ENCODE peak calls at places on chromosome 6, in four cellular contexts. D is heart left ventricle, J is lower lobe of right lung, S is mucosa of descending colon. P is an unnamed sample. For H3K36me3, the result is how much of the 10 kb centered on the place peaks cover.

GRCh38 chr6:78231002-78231401 is 578.2 kb downstream of the MEI4 start:
- DNase-seq in J (no peak), D (no peak), S (no peak), P (no peak)

GRCh38 chr6:128358111-128358780 is 162.2 kb downstream of the PTPRK start:
- DNase-seq in S (no peak), D (no peak), J (no peak), P (no peak)

GRCh38 chr6:170026272-170027110 is 264.4 kb downstream of the DLL1 start:
- DNase-seq in J (peak), D (no peak), S (peak), P (peak)

GRCh38 chr6:71457883-71458282 is 169.3 kb downstream of the OGFRL1 start:
- DNase-seq in D (no peak), S (no peak), J (no peak), P (no peak)

GRCh38 chr6:168506460-168506859 is 65.5 kb downstream of the SMOC2 start:
- DNase-seq in D (no peak), J (no peak), S (no peak), P (no peak)

GRCh38 chr6:8857160-8857559 is 421.8 kb upstream of the SLC35B3 start:
- DNase-seq in D (no peak), S (no peak), J (no peak), P (no peak)

GRCh38 chr6:76852776-76853175 is 610.5 kb downstream of the HTR1B start:
- DNase-seq in J (no peak), S (no peak), D (no peak), P (no peak)

GRCh38 chr6:48486876-48487275 is 375.9 kb upstream of the PTCHD4 start:
- DNase-seq in D (no peak), J (no peak), S (no peak), P (no peak)

GRCh38 chr6:132084811-132085509 is 133.8 kb upstream of the CCN2 start:
- DNase-seq in D (no peak), J (no peak), S (no peak), P (no peak)

GRCh38 chr6:47066418-47066817 is 24.3 kb upstream of the ADGRF1 start:
- DNase-seq in J (no peak), S (no peak), D (no peak), P (no peak)

GRCh38 chr6:33313709-33314514 is at the start of gene TAPBP:
- DNase-seq in J (peak), D (peak), S (peak), P (peak)

GRCh38 chr6:52551483-52552277 is 25.2 kb downstream of the TRAM2 start:
- DNase-seq in S (peak), J (peak), D (peak), P (peak)

GRCh38 chr6:118630067-118630466 is 21.3 kb downstream of the CEP85L start:
- DNase-seq in J (no peak), D (no peak), S (no peak), P (no peak)

GRCh38 chr6:3200682-3201081 is 26.8 kb downstream of the TUBB2B start:
- DNase-seq in S (no peak), J (no peak), D (no peak), P (no peak)

GRCh38 chr6:108952776-108953486 is 104.7 kb downstream of the ARMC2 start:
- DNase-seq in S (no peak), J (no peak), D (no peak), P (no peak)

GRCh38 chr6:25714765-25715164 is 39.8 kb upstream of the SLC17A4 start:
- DNase-seq in S (no peak), D (no peak), J (no peak), P (no peak)

GRCh38 chr6:91565207-91565606 is 978.3 kb upstream of the MAP3K7 start:
- DNase-seq in J (no peak), S (no peak), D (no peak), P (no peak)

GRCh38 chr6:80489911-80490635 is 383.6 kb downstream of the BCKDHB start:
- DNase-seq in J (no peak), D (no peak), S (no peak), P (no peak)

GRCh38 chr6:169240591-169241390 is 12.9 kb downstream of the THBS2 start:
- DNase-seq in J (no peak), S (no peak), D (no peak), P (no peak)

DNA sequence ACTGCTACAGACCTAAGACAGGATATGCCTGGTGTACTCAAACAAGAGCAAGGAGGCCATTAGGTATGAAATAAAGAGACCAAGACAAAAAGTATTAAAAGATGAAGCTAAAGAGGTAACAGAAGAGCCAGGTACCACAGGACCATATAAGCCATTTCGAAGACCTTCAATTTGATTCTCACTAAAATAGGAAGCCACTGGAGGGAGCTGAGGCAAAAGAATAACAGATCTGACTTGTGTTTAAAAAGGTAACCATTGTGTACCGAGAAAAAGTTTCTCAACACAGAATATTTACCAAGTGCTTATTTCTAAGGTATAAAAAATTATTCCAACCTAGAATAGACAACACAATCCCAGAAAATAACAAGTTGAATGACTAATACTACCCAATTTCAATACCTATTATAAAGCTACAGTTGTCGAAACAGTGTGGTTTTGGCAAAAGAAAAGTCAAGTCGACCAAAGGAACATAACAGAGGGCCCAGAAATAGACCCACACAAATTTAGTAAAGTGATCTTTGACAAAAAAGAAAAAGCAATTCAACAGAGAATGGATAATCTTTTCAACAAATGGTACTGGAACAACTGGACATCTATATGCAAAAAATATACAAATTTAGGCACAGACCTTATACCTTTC is 125.3 kb upstream of the DST start:
- DNase-seq in D (no peak), S (no peak), J (no peak), P (no peak)
- TF ChIP-seq CTCF in D (no peak), S (no peak), J (no peak), P (no peak)

DNA sequence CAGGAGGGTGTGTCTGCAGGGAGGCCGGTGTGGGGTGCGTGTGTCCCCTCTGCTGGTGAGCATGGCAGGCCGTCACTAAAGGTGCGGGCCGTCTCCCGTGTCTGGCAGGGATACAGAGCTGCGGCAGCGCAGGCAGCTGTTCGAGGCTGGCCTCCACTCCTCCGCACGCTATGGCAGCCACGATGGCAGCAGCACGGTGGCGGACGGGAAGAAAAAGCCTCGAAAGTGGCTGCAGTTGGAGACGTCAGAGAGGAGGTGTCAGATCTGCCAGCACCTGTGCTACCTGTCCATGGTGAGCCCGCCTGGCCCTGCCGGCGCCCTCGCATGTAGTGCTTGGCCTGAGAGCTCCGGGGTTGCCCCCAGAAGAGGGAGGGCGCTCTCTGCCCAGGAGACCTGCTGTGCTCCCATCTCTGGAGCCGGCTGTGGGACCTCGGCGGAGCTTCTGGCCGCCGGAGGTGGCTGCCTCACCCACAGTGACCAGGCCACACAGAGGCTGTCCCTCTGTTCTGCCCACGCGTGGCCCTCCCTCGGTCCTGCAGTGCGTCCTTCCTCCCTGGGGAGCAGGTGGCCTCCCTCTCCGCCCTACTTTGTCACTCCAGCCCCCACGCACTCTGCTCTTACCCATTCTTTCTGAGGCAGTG is 149.6 kb downstream of the DTNBP1 start:
- DNase-seq in S (no peak), J (no peak), D (no peak), P (no peak)
- H3K36me3 ChIP-seq in S (under half), J (half or more), D (half or more), P (half or more)

DNA sequence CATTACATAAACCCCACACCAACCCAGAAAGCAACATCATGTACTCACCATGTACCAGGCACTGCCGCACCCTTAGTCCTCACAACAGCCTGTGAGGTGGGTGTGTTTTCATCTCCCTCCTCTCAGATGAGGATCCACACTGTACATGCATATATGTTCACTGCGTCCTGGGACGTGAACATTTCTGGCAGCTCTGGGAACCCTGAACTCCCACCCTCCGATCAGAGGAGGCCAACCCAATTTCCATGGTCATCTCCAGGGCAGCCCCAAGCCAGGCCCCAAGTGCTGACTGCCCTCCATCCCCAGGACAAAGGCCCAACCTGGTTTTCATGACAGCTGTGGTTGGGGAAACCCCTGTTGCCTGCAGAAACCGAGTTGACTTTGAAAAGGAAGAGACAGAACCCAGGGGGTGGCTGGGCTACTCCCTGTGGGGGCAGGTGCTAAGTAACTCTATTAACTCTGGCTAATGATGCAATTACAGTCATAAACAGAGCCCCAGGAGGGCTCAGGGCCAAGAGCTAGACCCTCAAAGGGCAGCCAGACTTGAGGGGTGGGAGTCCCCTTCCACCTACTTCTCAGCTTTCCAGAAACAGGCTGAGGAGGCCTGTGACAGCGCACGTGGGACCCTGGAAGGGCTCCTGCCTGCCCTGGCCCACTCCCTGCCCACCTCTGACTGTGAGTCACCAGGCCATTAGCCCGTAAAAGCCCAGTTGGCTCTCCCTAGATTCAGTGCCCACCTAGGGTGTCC is 2.6 kb downstream of the TFEB start:
- DNase-seq in D (no peak), J (peak), S (peak), P (peak)
- H3K4me3 ChIP-seq in D (no peak), J (peak), S (no peak), P (peak)

GRCh38 chr6:160261120-160261450 is 2.5 kb upstream of the SLC22A2 start:
- DNase-seq in D (no peak), J (no peak), S (no peak), P (no peak)

GRCh38 chr6:160264213-160264612 is 5.6 kb upstream of the SLC22A2 start:
- DNase-seq in D (no peak), J (no peak), S (no peak), P (no peak)

GRCh38 chr6:160260283-160261119 is 1.9 kb upstream of the SLC22A2 start:
- DNase-seq in J (no peak), D (no peak), S (no peak), P (no peak)

GRCh38 chr6:160263214-160263939 is 4.8 kb upstream of the SLC22A2 start:
- DNase-seq in S (no peak), J (no peak), D (no peak), P (no peak)

DNA sequence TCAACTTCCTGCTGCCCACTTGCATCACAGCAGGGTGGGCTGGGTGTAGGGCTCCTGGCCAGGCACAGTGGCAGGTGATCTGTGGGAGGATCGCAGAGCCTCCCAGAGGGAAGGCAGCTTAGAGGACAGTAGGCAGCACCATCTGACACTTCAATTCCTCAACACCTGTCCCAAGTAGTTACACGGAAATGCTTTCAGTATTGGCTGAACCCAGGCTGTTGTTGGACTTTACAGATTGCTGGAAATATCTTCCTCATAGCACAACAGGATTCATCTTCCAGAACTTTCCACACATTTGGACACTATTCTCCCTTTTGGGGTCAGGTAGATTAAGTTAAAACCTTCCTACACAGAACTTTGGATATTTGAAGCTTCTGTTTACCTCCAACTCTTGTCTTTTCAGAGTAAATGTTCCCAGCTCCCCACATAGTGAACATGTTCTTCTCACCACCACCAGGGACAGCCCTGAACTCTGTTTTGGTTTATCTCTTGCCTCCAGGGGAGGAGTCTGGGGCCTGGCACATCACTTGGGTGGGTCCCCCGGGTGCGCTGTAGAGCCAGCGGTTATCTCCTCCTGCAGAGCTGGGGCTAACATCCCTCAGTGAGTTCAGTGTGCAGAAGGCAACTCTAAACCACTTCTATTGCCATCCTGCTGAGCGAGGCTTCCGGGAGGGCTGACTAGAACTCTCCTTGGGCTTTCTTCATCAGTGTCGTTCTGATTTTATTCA is 3.5 kb upstream of the SLC22A2 start:
- DNase-seq in J (no peak), D (no peak), S (no peak), P (peak)
- TF ChIP-seq CTCF in J (no peak), D (no peak), S (no peak), P (no peak)

DNA sequence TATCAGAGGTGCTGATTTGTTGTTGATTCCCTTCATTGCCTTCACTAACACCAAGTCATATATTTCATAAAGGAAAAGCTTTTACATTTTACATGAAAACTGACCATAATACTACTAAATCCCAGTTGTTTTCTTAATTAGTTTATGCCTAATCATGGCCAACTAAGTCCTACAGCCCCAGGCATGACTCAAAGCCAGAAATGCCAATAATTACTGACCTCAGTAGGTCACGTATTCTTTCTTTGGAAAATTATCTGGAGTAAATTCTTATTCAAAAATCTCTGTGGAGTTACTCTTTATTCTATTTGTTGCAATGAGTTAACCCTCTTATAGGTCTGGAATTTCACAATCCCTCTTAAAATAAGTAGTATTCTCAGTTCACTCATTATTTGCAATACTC is 13.5 kb upstream of the MYB start:
- DNase-seq in S (no peak), J (no peak), D (no peak), P (no peak)
- H3K36me3 ChIP-seq in S (under half), J (under half), D (under half), P (under half)

GRCh38 chr6:136782021-136782770 is 10.1 kb downstream of the MAP3K5 start:
- DNase-seq in J (no peak), S (no peak), D (no peak), P (no peak)

GRCh38 chr6:136784910-136785746 is 7.1 kb downstream of the MAP3K5 start:
- DNase-seq in D (peak), S (peak), J (peak), P (no peak)

GRCh38 chr6:136783495-136784270 is 8.6 kb downstream of the MAP3K5 start:
- DNase-seq in D (peak), S (peak), J (peak), P (no peak)

GRCh38 chr6:136783021-136783420 is 9.3 kb downstream of the MAP3K5 start:
- DNase-seq in J (no peak), D (no peak), S (no peak), P (no peak)

DNA sequence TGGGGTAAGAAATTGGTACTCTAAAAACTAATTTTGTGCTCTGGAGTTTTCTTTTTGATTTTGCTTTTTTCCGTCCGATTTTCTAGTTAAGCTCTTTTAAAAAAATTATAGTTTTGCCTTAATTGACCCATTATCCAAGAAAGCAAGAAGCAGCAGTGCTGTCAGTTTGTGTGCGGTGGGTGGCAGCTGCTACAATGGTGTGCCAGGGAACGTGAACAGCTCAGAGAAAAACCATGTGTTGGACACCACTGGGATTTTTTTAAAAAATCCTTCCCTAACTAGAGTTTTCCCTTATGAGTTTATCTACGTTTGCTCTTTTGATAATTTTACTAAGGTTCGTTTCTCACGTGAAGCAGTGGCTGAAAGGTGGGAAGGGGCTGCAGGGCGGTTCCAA is 8.0 kb downstream of the MAP3K5 start:
- DNase-seq in J (no peak), S (no peak), D (no peak), P (no peak)
- H3K4me3 ChIP-seq in J (peak), S (no peak), D (no peak), P (no peak)

GRCh38 chr6:7114744-7115451 is 7.1 kb downstream of the RREB1 start:
- DNase-seq in D (no peak), J (no peak), S (no peak), P (no peak)
- TF ChIP-seq CTCF in D (no peak), J (no peak), S (no peak), P (no peak)

GRCh38 chr6:87539554-87539953 is 50.2 kb downstream of the RARS2 start:
- DNase-seq in J (no peak), D (no peak), S (no peak), P (no peak)

GRCh38 chr6:87541726-87542125 is 48.1 kb downstream of the RARS2 start:
- DNase-seq in S (no peak), D (no peak), J (no peak), P (no peak)

GRCh38 chr6:87541041-87541440 is 48.7 kb downstream of the RARS2 start:
- DNase-seq in D (no peak), J (no peak), S (no peak), P (no peak)

GRCh38 chr6:87540541-87540940 is 49.2 kb downstream of the RARS2 start:
- DNase-seq in D (peak), S (no peak), J (no peak), P (no peak)

DNA sequence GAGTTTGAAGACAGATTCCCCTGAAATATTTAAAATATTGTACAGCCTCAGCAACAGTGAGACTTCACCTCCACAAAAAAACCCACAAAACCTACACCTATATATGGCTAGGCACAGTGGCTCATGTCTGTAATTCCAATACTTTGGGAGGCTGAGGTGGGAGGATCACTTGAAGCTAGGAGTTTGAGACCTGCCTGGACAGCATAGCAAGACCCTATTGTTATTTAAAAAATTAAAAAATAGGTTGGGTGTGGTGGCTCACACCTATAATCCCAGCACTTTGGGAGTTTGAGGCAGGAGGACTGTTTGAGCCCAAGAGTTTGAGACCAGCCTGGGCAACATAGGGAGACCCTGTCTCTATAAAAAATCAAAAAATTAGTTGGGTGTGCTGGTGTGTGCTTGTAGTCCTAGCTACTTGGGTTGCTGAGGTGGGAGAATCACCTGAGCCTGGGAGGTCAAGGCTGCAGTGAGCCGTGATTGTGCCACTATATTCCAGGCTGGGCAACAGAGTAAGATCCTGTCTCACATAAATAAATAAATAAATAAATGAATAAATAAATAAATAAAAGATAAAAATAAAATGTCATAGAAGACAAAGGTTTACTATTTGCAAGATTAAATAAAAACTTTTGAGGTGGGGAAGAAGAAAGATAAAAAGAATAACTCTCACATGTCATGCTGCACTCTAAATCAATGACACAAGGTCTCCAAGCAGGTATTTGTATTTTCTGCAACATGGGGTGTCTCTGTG is 51.1 kb downstream of the RARS2 start:
- DNase-seq in S (no peak), D (no peak), J (no peak), P (no peak)
- H3K36me3 ChIP-seq in S (under half), D (under half), J (under half), P (under half)

GRCh38 chr6:101847690-101848089 is 454.2 kb downstream of the GRIK2 start:
- DNase-seq in D (no peak), J (no peak), S (no peak), P (no peak)
- H3K4me3 ChIP-seq in D (no peak), J (no peak), S (no peak), P (no peak)

GRCh38 chr6:10028202-10028601 is 386.7 kb downstream of the TFAP2A start:
- DNase-seq in J (no peak), S (no peak), D (no peak), P (no peak)

GRCh38 chr6:10033223-10033829 is 381.5 kb downstream of the TFAP2A start:
- DNase-seq in J (no peak), D (no peak), S (no peak), P (no peak)

GRCh38 chr6:10030942-10031537 is 383.8 kb downstream of the TFAP2A start:
- DNase-seq in D (no peak), S (no peak), J (no peak), P (no peak)
- TF ChIP-seq CTCF in D (peak), S (no peak), J (peak), P (peak)

P was measured in BE2C.